ENCODE peak calls at places on chromosomes 5 and 9, in seven cellular contexts. H is foreskin fibroblast, I is psoas muscle, K is GM20000, J is NCI-H1092 treated with DMSO at 0.1 percent for 48 hours, Z is neural progenitor cell, Y is kidney tubule cell. X is an unnamed sample.

GRCh38 chr5:73496984-73497457 is 1.2 kb upstream of the BTF3 start:
- DNase-seq in H (peak; percentile 68), Y (peak; percentile 80), J (peak; percentile 67), I (no peak), K (no peak), Z (peak; percentile 42), X (no peak)

GRCh38 chr9:133050142-133050541 is 11.6 kb upstream of the CEL start:
- DNase-seq in I (no peak), Y (no peak), Z (no peak), J (no peak), H (peak; percentile 68), K (no peak), X (no peak)

GRCh38 chr5:176693477-176693851 is 46.2 kb downstream of the TSPAN17 start:
- DNase-seq in Z (no peak), I (no peak), J (peak; percentile 47), K (no peak), Y (peak; percentile 9), H (no peak), X (no peak)

GRCh38 chr9:89426389-89426961 is 71.4 kb downstream of the SEMA4D start:
- DNase-seq in K (peak; percentile 69), Z (no peak), I (no peak), J (no peak), H (no peak), Y (no peak), X (no peak)

GRCh38 chr9:127557466-127557869 is 54.6 kb upstream of the STXBP1 start:
- DNase-seq in Z (peak; percentile 53), J (no peak), H (peak; percentile 88), K (no peak), Y (peak; percentile 56), I (no peak), X (peak; percentile 21)

GRCh38 chr5:128645582-128645981 is 107.5 kb upstream of the FBN2 start:
- DNase-seq in I (no peak), Y (no peak), K (no peak), H (peak; percentile 77), J (no peak), Z (no peak), X (no peak)

GRCh38 chr9:124000161-124000783 is 11.3 kb upstream of the LHX2 start:
- DNase-seq in Y (no peak), K (no peak), H (no peak), Z (peak; percentile 55), J (peak; percentile 55), I (no peak), X (no peak)

GRCh38 chr9:133609311-133610098 is at the start of gene FAM163B:
- DNase-seq in Z (peak; percentile 90), H (peak; percentile 69), I (peak; percentile 48), K (no peak), Y (peak; percentile 16), J (peak; percentile 32), X (no peak)

GRCh38 chr5:154506049-154506715 is 28.2 kb upstream of the HAND1 start:
- DNase-seq in H (no peak), K (no peak), J (no peak), Y (no peak), I (no peak), Z (no peak), X (no peak)

GRCh38 chr9:76610009-76610352 is 151.0 kb downstream of the GCNT1 start:
- DNase-seq in Y (no peak), H (peak; percentile 95), Z (no peak), I (peak; percentile 82), K (no peak), J (no peak), X (no peak)

GRCh38 chr5:87650284-87650683 is 237.6 kb upstream of the CCNH start:
- DNase-seq in Z (no peak), H (no peak), I (no peak), J (no peak), Y (peak; percentile 3), K (no peak), X (no peak)

GRCh38 chr9:91515074-91515687 is 91.5 kb upstream of the NFIL3 start:
- DNase-seq in Y (peak; percentile 70), K (peak; percentile 46), J (no peak), I (peak; percentile 23), Z (no peak), H (peak; percentile 90), X (no peak)

GRCh38 chr5:68187268-68188055 is 28.1 kb upstream of the PIK3R1 start:
- DNase-seq in H (no peak), I (peak; percentile 30), Y (no peak), Z (peak; percentile 72), K (no peak), J (peak; percentile 55), X (no peak)

GRCh38 chr5:2741946-2742345 is 9.5 kb downstream of the IRX2 start:
- DNase-seq in Z (no peak), I (no peak), J (no peak), K (no peak), Y (no peak), H (no peak), X (no peak)

GRCh38 chr9:95206143-95206542 is 111.4 kb downstream of the FANCC start:
- DNase-seq in H (peak; percentile 71), J (no peak), I (no peak), Y (no peak), K (no peak), Z (no peak), X (no peak)

GRCh38 chr9:14307989-14308750 is 5.8 kb downstream of the NFIB start:
- DNase-seq in K (no peak), J (no peak), H (no peak), Z (no peak), I (no peak), Y (peak; percentile 31), X (no peak)

GRCh38 chr5:116378007-116378831 is 196.4 kb downstream of the SEMA6A start:
- DNase-seq in H (no peak), I (no peak), K (no peak), Z (no peak), J (peak; percentile 30), Y (no peak), X (no peak)

GRCh38 chr9:81213456-81213855 is 475.9 kb downstream of the TLE1 start:
- DNase-seq in J (no peak), I (no peak), Y (no peak), Z (no peak), K (no peak), H (no peak), X (no peak)

GRCh38 chr9:88759374-88759773 is 224.4 kb downstream of the NXNL2 start:
- DNase-seq in H (no peak), Y (no peak), J (no peak), Z (no peak), K (no peak), I (no peak), X (no peak)

GRCh38 chr9:38649731-38650363 is 29.5 kb upstream of the ANKRD18A start:
- DNase-seq in I (no peak), H (no peak), Z (no peak), J (no peak), Y (no peak), K (no peak), X (no peak)

GRCh38 chr9:88660611-88661010 is 125.6 kb downstream of the NXNL2 start:
- DNase-seq in K (no peak), J (no peak), I (no peak), Y (peak; percentile 51), H (peak; percentile 55), Z (peak; percentile 58), X (no peak)

GRCh38 chr9:95092321-95093072 is 225.0 kb downstream of the FANCC start:
- DNase-seq in Y (peak; percentile 86), J (no peak), H (peak; percentile 74), Z (peak; percentile 87), K (no peak), I (no peak), X (no peak)

GRCh38 chr9:71647094-71647591 is 121.2 kb downstream of the CEMIP2 start:
- DNase-seq in Z (no peak), H (peak; percentile 74), J (no peak), I (peak; percentile 62), Y (peak; percentile 69), K (no peak), X (no peak)

GRCh38 chr9:122031157-122031556 is 62.0 kb downstream of the TTLL11 start:
- DNase-seq in H (no peak), I (no peak), J (no peak), Y (peak; percentile 16), Z (no peak), K (no peak), X (no peak)

GRCh38 chr5:54491326-54491725 is 26.2 kb upstream of the SNX18 start:
- DNase-seq in Y (peak; percentile 72), J (no peak), I (no peak), H (peak; percentile 49), Z (no peak), K (no peak), X (no peak)

X was measured in activated naive CD4-positive, alpha-beta T cell.